ENCODE peak calls at places on chromosomes 3 and 15, in nine cellular contexts. S is HTR-8/SVneo, N is aorta, K is NCI-H1092 treated with DMSO at 0.1 percent for 48 hours, D is EL, Z is HS-27A, J is lower lobe of right lung, F is left colon, X is GM10248. H is an unnamed sample.

GRCh38 chr3:187005827-187006481 is 75.6 kb downstream of the ST6GAL1 start:
- DNase-seq in Z (no peak), J (no peak), X (no peak), F (no peak), D (no peak), K (no peak), N (no peak), S (no peak), H (no peak)

GRCh38 chr15:85973584-85974347 is 105.9 kb upstream of the AGBL1 start:
- DNase-seq in K (no peak), J (no peak), F (no peak), Z (peak), X (no peak), D (no peak), S (no peak), N (no peak), H (no peak)

GRCh38 chr3:89859738-89860137 is 752.3 kb downstream of the EPHA3 start:
- DNase-seq in K (peak), Z (no peak), X (no peak), F (no peak), J (no peak), D (no peak), S (no peak), N (no peak), H (no peak)

GRCh38 chr3:16482770-16483531 is 30.5 kb downstream of the RFTN1 start:
- DNase-seq in F (no peak), J (peak), N (no peak), D (no peak), S (no peak), K (peak), X (peak), Z (no peak), H (no peak)

GRCh38 chr3:85890043-85890555 is 931.3 kb downstream of the CADM2 start:
- DNase-seq in N (no peak), K (no peak), Z (no peak), F (no peak), X (no peak), D (no peak), S (no peak), J (no peak), H (no peak)

GRCh38 chr3:52453496-52454234 is at the start of gene TNNC1:
- DNase-seq in Z (no peak), X (no peak), K (no peak), J (peak), N (peak), F (no peak), S (no peak), D (no peak), H (peak)

GRCh38 chr15:26212109-26212508 is 349.0 kb upstream of the ATP10A start:
- DNase-seq in F (no peak), K (no peak), D (no peak), J (no peak), S (no peak), N (no peak), X (no peak), Z (no peak), H (no peak)

GRCh38 chr3:141337523-141337854 is 30.8 kb upstream of the ZBTB38 start:
- DNase-seq in X (no peak), J (no peak), S (no peak), D (no peak), K (no peak), Z (no peak), N (no peak), F (no peak), H (no peak)

GRCh38 chr15:29207758-29208108 is 61.9 kb downstream of the NSMCE3 start:
- DNase-seq in X (no peak), D (no peak), J (no peak), N (no peak), F (no peak), K (no peak), S (no peak), Z (no peak), H (no peak)

GRCh38 chr3:98021821-98022220 is 13.3 kb downstream of the GABRR3 start:
- DNase-seq in F (no peak), J (no peak), K (no peak), Z (no peak), D (peak), N (no peak), S (no peak), X (no peak), H (no peak)

GRCh38 chr3:122676759-122677158 is 3.9 kb upstream of the PARP14 start:
- DNase-seq in D (peak), S (no peak), X (no peak), Z (no peak), F (no peak), N (no peak), J (no peak), K (no peak), H (no peak)

GRCh38 chr15:78308422-78309021 is 9.1 kb upstream of the SKIC8 start:
- DNase-seq in N (no peak), S (peak), D (peak), Z (no peak), X (peak), F (no peak), K (peak), J (peak), H (peak)

GRCh38 chr15:67064607-67065530 is 533 bp upstream of the SMAD3 start:
- DNase-seq in X (peak), K (no peak), J (peak), N (no peak), Z (no peak), S (no peak), F (peak), D (no peak), H (peak)

GRCh38 chr15:85048430-85048829 is 66.8 kb downstream of the PDE8A start:
- DNase-seq in Z (no peak), K (no peak), F (no peak), D (peak), S (no peak), J (no peak), X (no peak), N (no peak), H (no peak)

GRCh38 chr15:50633653-50634052 is 52.9 kb downstream of the TRPM7 start:
- DNase-seq in S (no peak), N (no peak), J (no peak), X (no peak), F (no peak), Z (no peak), D (peak), K (no peak), H (no peak)

GRCh38 chr3:195284842-195285241 is 13.9 kb upstream of the XXYLT1 start:
- DNase-seq in X (no peak), K (no peak), Z (no peak), J (no peak), N (no peak), S (no peak), F (no peak), D (no peak), H (no peak)

GRCh38 chr3:169929830-169930519 is 18.6 kb downstream of the SAMD7 start:
- DNase-seq in S (no peak), Z (no peak), N (no peak), K (no peak), X (peak), D (no peak), J (no peak), F (no peak), H (no peak)

GRCh38 chr15:97547381-97547780 is 413.1 kb upstream of the ARRDC4 start:
- DNase-seq in X (no peak), N (no peak), D (no peak), F (no peak), S (no peak), K (no peak), J (no peak), Z (no peak), H (no peak)

GRCh38 chr3:40616420-40616819 is 91.7 kb downstream of the ZNF621 start:
- DNase-seq in F (no peak), X (no peak), Z (no peak), D (no peak), S (no peak), J (peak), N (no peak), K (peak), H (no peak)

GRCh38 chr3:73510784-73511183 is 114.0 kb downstream of the PDZRN3 start:
- DNase-seq in S (no peak), J (no peak), D (no peak), Z (no peak), N (no peak), F (no peak), K (no peak), X (no peak), H (no peak)

GRCh38 chr3:129343643-129344360 is 65.1 kb downstream of the HMCES start:
- DNase-seq in F (no peak), S (no peak), D (peak), X (peak), N (peak), K (no peak), J (peak), Z (no peak), H (no peak)

GRCh38 chr3:15102833-15103232 is 3.9 kb upstream of the RBSN start:
- DNase-seq in F (peak), Z (no peak), K (no peak), J (no peak), D (no peak), X (no peak), S (no peak), N (no peak), H (no peak)

GRCh38 chr15:47663106-47663505 is 54.2 kb upstream of the SEMA6D start:
- DNase-seq in Z (no peak), N (no peak), K (no peak), X (no peak), S (no peak), J (no peak), D (no peak), F (no peak), H (no peak)